ENCODE peak calls at places on chromosome 10, in five cellular contexts. Z is A549, U is HCT116, T is GM23338, V is GM12878. M is an unnamed sample.

GRCh38 chr10:25786181-25786580 is 147.8 kb upstream of the MYO3A start:
- DNase-seq in V (no peak), U (no peak), Z (no peak), T (no peak), M (no peak)

GRCh38 chr10:35635576-35635975 is 6.5 kb downstream of the FZD8 start:
- DNase-seq in T (peak; percentile 86), V (peak; percentile 20), U (peak; percentile 57), Z (peak; percentile 43), M (peak; percentile 56)

GRCh38 chr10:33790506-33791283 is 456.2 kb upstream of the NRP1 start:
- DNase-seq in Z (no peak), V (no peak), T (no peak), U (no peak), M (no peak)

GRCh38 chr10:8338177-8338766 is 283.8 kb downstream of the GATA3 start:
- DNase-seq in V (no peak), Z (no peak), U (no peak), T (no peak), M (no peak)

GRCh38 chr10:6320320-6321010 is 117.7 kb downstream of the PFKFB3 start:
- DNase-seq in V (peak; percentile 45), U (no peak), T (no peak), Z (no peak), M (no peak)

GRCh38 chr10:78516741-78517140 is 483.1 kb downstream of the RPS24 start:
- DNase-seq in U (no peak), T (no peak), V (no peak), Z (no peak), M (no peak)

GRCh38 chr10:100146875-100147665 is 38.8 kb downstream of the ERLIN1 start:
- DNase-seq in V (no peak), U (no peak), T (no peak), Z (no peak), M (no peak)

GRCh38 chr10:87861566-87861952 is 1.8 kb downstream of the KLLN start:
- DNase-seq in V (peak; percentile 47), U (no peak), T (peak; percentile 63), Z (no peak), M (peak; percentile 81)

GRCh38 chr10:110410329-110411046 is 87.2 kb upstream of the DUSP5 start:
- DNase-seq in U (peak; percentile 91), Z (peak; percentile 96), T (no peak), V (no peak), M (no peak)

DNA sequence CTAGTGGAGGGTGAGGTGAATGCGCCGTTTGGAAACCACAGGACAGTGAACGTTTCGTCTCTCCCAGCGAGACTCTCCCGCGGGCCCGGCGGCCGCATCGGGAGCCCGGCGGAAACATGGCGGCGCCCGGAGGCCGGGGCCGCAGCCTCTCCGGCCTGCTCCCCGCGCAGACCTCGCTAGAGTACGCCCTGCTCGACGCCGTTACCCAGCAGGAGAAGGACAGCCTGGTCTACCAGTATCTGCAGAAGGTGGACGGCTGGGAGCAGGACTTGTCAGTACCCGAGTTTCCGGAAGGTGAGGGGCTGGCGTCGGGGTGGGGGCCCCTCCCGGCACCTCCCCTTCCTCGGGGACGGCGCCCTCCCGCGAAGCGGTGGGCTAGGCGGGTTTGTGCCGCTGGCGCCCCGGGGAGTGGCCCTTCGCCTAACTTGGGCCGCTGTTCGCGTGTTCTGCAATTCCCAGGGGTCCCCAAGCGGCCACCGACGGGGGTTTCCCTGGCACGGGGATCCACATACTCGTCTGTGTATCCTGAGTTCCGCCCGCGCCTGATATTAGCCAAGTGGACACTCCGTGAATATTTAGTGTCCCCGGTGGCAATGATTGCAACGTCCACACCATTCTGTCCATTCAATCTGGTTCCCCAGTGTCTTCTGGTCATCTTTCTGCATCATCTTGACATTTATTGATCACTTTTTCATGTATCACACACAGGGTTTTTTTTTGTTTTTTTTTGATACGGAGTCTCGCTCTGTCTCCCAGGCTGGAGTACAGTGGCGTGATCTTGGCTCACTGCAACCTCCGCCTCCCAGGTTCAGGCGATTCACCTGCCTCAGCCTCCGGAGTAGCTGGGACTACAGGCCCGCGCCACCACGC is 531 bp downstream of the NHLRC2 start:
- DNase-seq in V (no peak), T (peak; percentile 53), U (peak; percentile 31), Z (peak; percentile 72), M (peak; percentile 45)
- TF ChIP-seq REST in V (no peak), T (peak; percentile 6), U (no peak), Z (no peak), M (peak; percentile 25)

DNA sequence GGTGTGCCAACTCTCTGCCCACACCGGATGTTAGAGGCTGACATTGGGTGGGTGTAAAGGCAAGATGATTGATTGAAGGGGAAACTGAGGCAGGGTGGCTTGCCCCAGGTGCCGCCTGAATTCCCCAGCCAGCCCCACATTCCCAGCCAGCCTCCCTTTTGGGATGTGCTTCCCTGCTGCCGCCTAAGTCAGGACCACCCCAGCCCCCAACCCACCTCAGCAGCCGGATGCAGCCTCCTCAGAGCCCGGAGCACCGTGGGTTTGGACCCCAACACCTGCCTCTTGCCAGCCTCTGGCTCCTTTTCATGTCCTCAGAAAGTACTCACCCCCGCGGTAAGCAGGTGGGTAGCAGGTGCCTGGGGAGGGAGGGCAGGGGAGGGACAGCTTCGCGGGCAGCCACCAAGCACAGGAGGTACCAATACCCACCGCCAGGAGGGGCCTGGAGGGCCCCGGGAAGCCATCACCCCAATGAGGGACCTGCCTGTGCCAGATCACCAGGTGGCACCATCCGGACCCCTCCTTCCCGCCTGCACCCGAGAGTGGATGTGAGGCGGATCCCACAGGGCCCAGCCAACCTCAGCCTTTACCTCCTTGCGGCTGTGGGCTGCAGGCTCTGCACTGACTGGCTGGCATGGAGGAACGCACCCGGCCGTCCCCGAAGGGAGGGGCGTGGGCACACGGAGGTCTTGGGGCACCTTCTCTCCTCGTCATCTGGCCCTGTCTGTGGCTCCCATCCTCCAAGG is 60.5 kb downstream of the PWWP2B start:
- DNase-seq in U (no peak), T (no peak), Z (peak; percentile 76), V (no peak), M (peak; percentile 53)
- TF ChIP-seq CTCF in U (peak; percentile 37), T (peak; percentile 18), Z (peak; percentile 45), V (peak; percentile 7), M (peak; percentile 27)

GRCh38 chr10:17171131-17171530 is 30.3 kb downstream of the TRDMT1 start:
- DNase-seq in Z (no peak), T (peak; percentile 8), U (no peak), V (no peak), M (no peak)
- H3K4me3 ChIP-seq in Z (no peak overlapping the region), T (no peak overlapping the region), U (no peak overlapping the region), V (no peak overlapping the region), M (no peak overlapping the region)

DNA sequence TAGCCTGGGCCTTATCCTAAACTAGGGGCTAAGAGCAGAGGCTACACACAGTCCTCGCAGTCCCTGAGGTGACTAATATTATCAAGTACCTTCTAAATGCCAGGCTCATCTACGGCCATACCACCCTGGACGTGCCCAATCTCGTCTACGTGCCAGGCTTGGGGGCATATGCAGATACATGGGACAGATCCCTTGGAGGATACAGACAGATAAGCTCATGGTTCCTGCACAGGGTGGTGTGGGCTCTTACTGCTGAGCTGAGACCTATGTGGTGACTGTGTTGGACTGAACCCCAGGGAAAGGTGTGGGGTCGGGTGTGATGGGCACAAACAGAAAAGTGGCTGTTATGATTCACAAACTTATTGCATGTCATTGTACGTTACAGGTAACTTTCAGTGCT is 268.4 kb upstream of the NEBL start:
- DNase-seq in U (no peak), V (no peak), Z (no peak), T (no peak), M (no peak)
- TF ChIP-seq REST in U (no peak), V (no peak), Z (no peak), T (no peak), M (no peak)